ENCODE peak calls at places on chromosomes 11 and 22, in four cellular contexts. T is NCI-H226; C is posterior cingulate gyrus; Z is stimulated activated CD4-positive, alpha-beta T cell treated with anti-CD3 and anti-CD28 coated beads, TNF-alpha, amount 100 ng/mL, for 1 hour. N is an unnamed sample.

GRCh38 chr11:120139316-120140069 is 1.6 kb upstream of the TRIM29 start:
- DNase-seq in T (no peak), C (peak), Z (no peak), N (no peak)

GRCh38 chr11:73995247-73995646 is 12.6 kb upstream of the UCP2 start:
- DNase-seq in T (no peak), C (no peak), Z (no peak), N (no peak)

GRCh38 chr22:19321757-19322156 is 30.2 kb upstream of the CLTCL1 start:
- DNase-seq in T (no peak), C (no peak), Z (no peak), N (no peak)

GRCh38 chr11:133403900-133404299 is 128.4 kb downstream of the OPCML start:
- DNase-seq in T (no peak), C (no peak), Z (no peak), N (no peak)

GRCh38 chr11:12810497-12810896 is 136.3 kb downstream of the TEAD1 start:
- DNase-seq in T (peak), C (no peak), Z (no peak), N (no peak)

GRCh38 chr11:120719348-120719747 is 207.8 kb downstream of the GRIK4 start:
- DNase-seq in T (peak), C (no peak), Z (no peak), N (no peak)

GRCh38 chr11:48063424-48063978 is 83.1 kb downstream of the PTPRJ start:
- DNase-seq in T (peak), C (no peak), Z (no peak), N (no peak)

GRCh38 chr11:119029340-119030028 is 1.2 kb downstream of the SLC37A4 start:
- DNase-seq in T (no peak), C (no peak), Z (no peak), N (no peak)

GRCh38 chr11:58003591-58003990 is 20.1 kb upstream of the OR9Q1 start:
- DNase-seq in T (no peak), C (no peak), Z (no peak), N (no peak)

GRCh38 chr22:50694099-50694498 is 21.5 kb downstream of the SHANK3 start:
- DNase-seq in T (no peak), C (no peak), Z (no peak), N (no peak)

GRCh38 chr11:64959498-64959897 is 12.4 kb downstream of the MAJIN start:
- DNase-seq in T (no peak), C (no peak), Z (no peak), N (no peak)

GRCh38 chr11:128549256-128549944 is 38.0 kb downstream of the ETS1 start:
- DNase-seq in T (no peak), C (no peak), Z (no peak), N (no peak)

GRCh38 chr11:79200398-79201070 is 240.3 kb downstream of the TENM4 start:
- DNase-seq in T (no peak), C (no peak), Z (no peak), N (no peak)

GRCh38 chr11:16881766-16882165 is 132.4 kb downstream of the PLEKHA7 start:
- DNase-seq in T (no peak), C (no peak), Z (no peak), N (no peak)

GRCh38 chr11:129315781-129316579 is 59.7 kb upstream of the BARX2 start:
- DNase-seq in T (no peak), C (no peak), Z (no peak), N (no peak)

GRCh38 chr22:39493759-39494158 is 8.3 kb upstream of the MIEF1 start:
- DNase-seq in T (no peak), C (no peak), Z (no peak), N (no peak)

GRCh38 chr22:26974914-26975313 is 317.5 kb downstream of the MIAT start:
- DNase-seq in T (no peak), C (no peak), Z (no peak), N (no peak)

GRCh38 chr22:31776231-31776630 is 22.4 kb downstream of the DEPDC5 start:
- DNase-seq in T (no peak), C (no peak), Z (no peak), N (no peak)

GRCh38 chr11:7892751-7893356 is 38.2 kb downstream of the OR10A6 start:
- DNase-seq in T (peak), C (no peak), Z (no peak), N (no peak)

N was measured in occipital lobe.